ENCODE peak calls at places on chromosomes 13 and 19, in nine cellular contexts. S is coronary artery, P is NB4, A is heart right ventricle, G is tibial artery, Q is mesothelial cell of epicardium, C is fibroblast of pulmonary artery, X is uterus, E is endothelial cell. N is an unnamed sample.

GRCh38 chr13:51222510-51223283 is 499 bp downstream of the FAM124A start:
- DNase-seq in S (no peak), P (peak; percentile 26), A (no peak), G (no peak), Q (peak; percentile 47), C (no peak), X (no peak), E (peak; percentile 31), N (no peak)

GRCh38 chr13:71860547-71861131 is 6.4 kb downstream of the DACH1 start:
- DNase-seq in S (no peak), P (peak; percentile 16), A (no peak), G (no peak), Q (no peak), C (no peak), X (no peak), E (no peak), N (no peak)

GRCh38 chr13:99415851-99416331 is 85.4 kb upstream of the TM9SF2 start:
- DNase-seq in S (no peak), P (no peak), A (no peak), G (peak; percentile 65), Q (no peak), C (no peak), X (no peak), E (no peak), N (no peak)

GRCh38 chr19:1245884-1246816 is 2.2 kb upstream of the MIDN start:
- DNase-seq in S (no peak), P (no peak), A (peak; percentile 82), G (peak; percentile 96), Q (no peak), C (no peak), X (peak; percentile 68), E (no peak), N (no peak)

GRCh38 chr13:30047154-30047874 is 196.9 kb upstream of the UBL3 start:
- DNase-seq in S (no peak), P (peak; percentile 93), A (no peak), G (no peak), Q (no peak), C (no peak), X (no peak), E (no peak), N (no peak)

GRCh38 chr13:72537400-72537780 is 190.0 kb downstream of the MZT1 start:
- DNase-seq in S (no peak), P (no peak), A (no peak), G (no peak), Q (no peak), C (no peak), X (no peak), E (no peak), N (no peak)

GRCh38 chr19:35977446-35978222 is 17.4 kb upstream of the SDHAF1 start:
- DNase-seq in S (no peak), P (peak; percentile 65), A (no peak), G (no peak), Q (no peak), C (no peak), X (no peak), E (peak; percentile 59), N (peak; percentile 64)

GRCh38 chr19:55165952-55166529 is 372 bp downstream of the DNAAF3 start:
- DNase-seq in S (no peak), P (peak; percentile 88), A (peak; percentile 70), G (no peak), Q (peak; percentile 78), C (peak; percentile 84), X (peak; percentile 45), E (peak; percentile 84), N (peak; percentile 88)

GRCh38 chr19:43562698-43563241 is 12.6 kb downstream of the XRCC1 start:
- DNase-seq in S (no peak), P (peak; percentile 94), A (peak; percentile 83), G (peak; percentile 89), Q (no peak), C (peak; percentile 84), X (peak; percentile 49), E (no peak), N (no peak)

GRCh38 chr19:47628058-47628771 is 19.3 kb downstream of the BICRA start:
- DNase-seq in S (no peak), P (no peak), A (no peak), G (no peak), Q (no peak), C (no peak), X (no peak), E (no peak), N (no peak)

DNA sequence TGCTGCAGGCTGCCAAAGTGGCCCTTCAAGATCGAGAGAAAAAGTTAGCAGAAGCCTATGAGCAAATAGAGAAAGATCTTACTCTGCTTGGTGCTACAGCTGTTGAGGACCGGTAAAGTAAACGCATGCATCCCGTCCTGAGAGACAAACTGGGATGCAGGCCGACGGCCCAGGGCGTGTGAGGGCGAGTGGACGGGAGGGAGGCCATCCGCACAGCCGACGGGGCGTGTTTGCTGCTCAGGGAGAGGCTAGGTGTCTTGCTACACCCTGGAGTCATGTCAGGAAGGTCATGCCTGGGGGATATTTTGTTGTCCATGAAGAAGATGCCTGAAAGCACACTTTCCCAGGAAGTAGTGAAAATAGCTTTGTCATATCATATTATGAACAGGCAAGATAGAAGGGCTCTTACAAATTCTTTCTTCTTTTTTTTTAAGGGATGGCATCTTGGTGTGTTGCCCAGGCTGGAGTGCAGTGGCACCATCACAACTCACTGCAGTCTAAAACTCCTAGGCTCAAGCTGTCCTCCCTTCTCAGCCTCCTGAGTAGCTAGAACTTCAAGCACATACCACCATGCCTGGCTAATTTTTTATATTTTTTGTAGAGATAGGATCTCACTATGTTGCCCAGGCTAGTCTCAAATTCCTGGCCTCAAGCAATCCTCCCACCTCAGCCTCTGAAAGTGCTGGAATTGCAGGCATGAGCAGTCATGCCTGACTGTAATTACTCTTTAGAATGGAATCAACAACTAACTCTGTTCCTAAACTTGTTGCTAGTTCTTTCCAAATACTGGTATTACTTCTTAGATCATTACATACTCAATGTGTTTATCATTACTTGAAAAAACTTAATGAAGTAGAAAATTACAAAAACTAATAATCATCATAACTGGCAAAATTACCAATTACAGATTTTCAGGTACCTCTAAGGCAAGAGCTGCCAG is 117.6 kb upstream of the MCF2L start:
- DNase-seq in S (no peak), P (no peak), A (no peak), G (no peak), Q (no peak), C (no peak), X (no peak), E (no peak), N (no peak)
- TF ChIP-seq CTCF in S (no peak), P (no peak), A (no peak), G (no peak), Q (no peak), C (no peak), X (no peak), E (no peak), N (no peak)

DNA sequence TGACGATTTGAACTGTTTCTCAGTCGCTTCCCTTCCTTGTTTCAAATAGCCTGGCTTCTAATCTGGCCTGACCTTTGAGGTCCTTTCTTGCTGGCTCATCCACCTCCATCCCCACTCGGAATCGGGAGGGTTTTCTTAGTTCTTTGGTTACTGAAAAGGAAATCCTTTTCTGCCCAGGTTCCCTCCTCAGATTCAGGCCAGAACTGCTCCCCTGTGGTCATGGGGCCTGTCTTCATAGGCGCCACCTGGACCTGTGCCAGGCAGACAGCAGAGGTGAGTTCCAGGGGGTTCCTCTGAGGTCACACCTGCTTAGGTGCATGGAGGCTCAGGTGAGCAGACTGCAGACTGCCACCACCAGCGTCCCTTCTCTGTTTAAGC is 62.4 kb downstream of the AKAP11 start:
- DNase-seq in S (no peak), P (no peak), A (no peak), G (no peak), Q (no peak), C (no peak), X (no peak), E (no peak), N (no peak)
- TF ChIP-seq CTCF in S (no peak), P (no peak), A (no peak), G (no peak), Q (no peak), C (no peak), X (no peak), E (peak; percentile 14), N (peak; percentile 4)

GRCh38 chr13:64446372-64446771 is 2783.8 kb downstream of the PCDH9 start:
- DNase-seq in S (no peak), P (peak; percentile 2), A (no peak), G (no peak), Q (no peak), C (peak; percentile 9), X (no peak), E (no peak), N (no peak)
- TF ChIP-seq CTCF in S (no peak), P (peak; percentile 20), A (no peak), G (no peak), Q (no peak), C (peak; percentile 40), X (no peak), E (peak; percentile 52), N (peak; percentile 59)

DNA sequence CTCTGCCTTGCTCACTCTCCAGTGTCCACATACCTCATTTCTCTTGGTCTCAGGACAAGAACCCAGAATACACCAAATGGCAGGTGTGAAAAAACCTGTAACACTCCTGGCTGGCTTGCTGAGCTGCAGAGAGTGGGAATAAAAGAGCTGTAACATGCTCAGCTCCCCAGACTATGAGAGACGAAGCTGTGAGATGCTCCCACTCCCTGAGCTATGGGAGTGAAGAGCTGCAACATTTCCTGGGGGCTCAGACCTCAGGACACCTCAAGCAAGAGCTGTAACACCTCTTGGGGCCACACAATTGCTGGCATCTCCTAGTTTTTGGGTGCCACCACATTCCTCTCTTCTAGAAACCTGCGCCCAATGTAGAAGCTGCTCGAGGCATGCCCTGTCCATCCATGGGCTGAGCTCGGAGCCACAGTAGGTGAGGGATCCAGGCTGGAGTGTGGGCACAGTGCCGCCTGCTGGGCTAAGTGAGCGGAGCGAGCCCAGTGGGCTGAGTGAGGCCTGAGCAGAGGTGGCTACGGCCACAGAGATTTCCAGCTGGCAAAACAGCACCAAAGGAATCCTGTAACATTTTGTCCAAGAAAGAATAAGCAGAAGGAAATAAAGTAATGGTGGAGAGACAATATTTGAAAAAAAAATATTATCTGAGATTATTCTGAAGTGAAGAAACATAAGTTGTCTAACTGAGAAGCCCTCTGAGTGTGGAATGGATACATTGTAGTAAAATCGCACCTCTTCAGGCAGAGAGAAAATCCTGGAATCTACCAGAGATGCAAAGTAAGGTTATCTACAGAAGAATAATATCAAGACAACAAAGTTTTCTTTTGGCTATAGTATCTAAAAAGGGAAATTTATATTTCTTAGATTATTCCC is 186.2 kb upstream of the PCDH9 start:
- DNase-seq in S (no peak), P (peak; percentile 29), A (no peak), G (no peak), Q (no peak), C (peak; percentile 63), X (no peak), E (peak; percentile 69), N (peak; percentile 83)
- TF ChIP-seq CTCF in S (no peak), P (peak; percentile 90), A (peak; percentile 30), G (no peak), Q (no peak), C (peak; percentile 91), X (no peak), E (peak; percentile 70), N (peak; percentile 82)

GRCh38 chr13:52845334-52845761 is 3.1 kb downstream of the PCDH8 start:
- DNase-seq in S (no peak), P (peak; percentile 9), A (no peak), G (no peak), Q (no peak), C (no peak), X (no peak), E (peak; percentile 60), N (peak; percentile 74)
- TF ChIP-seq CTCF in S (no peak), P (no peak), A (no peak), G (no peak), Q (no peak), C (no peak), X (no peak), E (no peak), N (no peak)

GRCh38 chr19:9219489-9219888 is at the start of gene OR7D4:
- DNase-seq in S (no peak), P (no peak), A (no peak), G (no peak), Q (no peak), C (no peak), X (no peak), E (no peak), N (no peak)
- TF ChIP-seq CTCF in S (no peak), P (no peak), A (no peak), G (no peak), Q (no peak), C (no peak), X (no peak), E (no peak), N (no peak)